ENCODE peak calls at places on chromosomes 3 and 15, in four cellular contexts. One of them, this sample, is unnamed.

GRCh38 chr3:123169492-123169929 is 32.2 kb upstream of the SEC22A start:
- DNase-seq in A549: peak
- DNase-seq in IMR-90: peak
- DNase-seq in GM23248: peak
- DNase-seq in this sample: no peak

GRCh38 chr15:100017140-100017539 is 283.9 kb upstream of the LYSMD4 start:
- DNase-seq in GM23248: no peak
- DNase-seq in IMR-90: no peak
- DNase-seq in A549: no peak
- DNase-seq in this sample: no peak

GRCh38 chr3:60573494-60573893 is 677.8 kb downstream of the FHIT start:
- DNase-seq in A549: no peak
- DNase-seq in IMR-90: peak
- DNase-seq in GM23248: peak
- DNase-seq in this sample: peak

GRCh38 chr3:52190294-52190841 is 7.6 kb upstream of the ALAS1 start:
- DNase-seq in A549: no peak
- DNase-seq in GM23248: peak
- DNase-seq in IMR-90: peak
- DNase-seq in this sample: no peak

GRCh38 chr3:29516164-29516563 is 235.3 kb downstream of the RBMS3 start:
- DNase-seq in IMR-90: no peak
- DNase-seq in GM23248: no peak
- DNase-seq in A549: no peak
- DNase-seq in this sample: no peak

GRCh38 chr3:99875925-99876781 is 58.5 kb downstream of the CMSS1 start:
- DNase-seq in A549: peak
- DNase-seq in IMR-90: peak
- DNase-seq in GM23248: peak
- DNase-seq in this sample: no peak

GRCh38 chr3:72887378-72887722 is 496 bp upstream of the GXYLT2 start:
- DNase-seq in IMR-90: no peak
- DNase-seq in GM23248: peak
- DNase-seq in A549: no peak
- DNase-seq in this sample: peak

GRCh38 chr3:42803800-42804112 is 534 bp downstream of the HIGD1A start:
- DNase-seq in A549: peak
- DNase-seq in GM23248: peak
- DNase-seq in IMR-90: no peak
- DNase-seq in this sample: no peak

GRCh38 chr15:34851751-34852150 is 56.4 kb upstream of the ACTC1 start:
- DNase-seq in IMR-90: no peak
- DNase-seq in GM23248: no peak
- DNase-seq in A549: no peak
- DNase-seq in this sample: no peak

GRCh38 chr3:50687127-50687751 is 12.5 kb downstream of the DOCK3 start:
- DNase-seq in GM23248: peak
- DNase-seq in IMR-90: no peak
- DNase-seq in A549: no peak
- DNase-seq in this sample: no peak

GRCh38 chr3:156948402-156949210 is 122.5 kb downstream of the LEKR1 start:
- DNase-seq in GM23248: no peak
- DNase-seq in A549: no peak
- DNase-seq in IMR-90: no peak
- DNase-seq in this sample: no peak

GRCh38 chr3:169430687-169431404 is 232.7 kb downstream of the MECOM start:
- DNase-seq in A549: peak
- DNase-seq in GM23248: no peak
- DNase-seq in IMR-90: peak
- DNase-seq in this sample: peak

GRCh38 chr3:24101676-24102168 is 156.6 kb downstream of the NR1D2 start:
- DNase-seq in A549: no peak
- DNase-seq in GM23248: peak
- DNase-seq in IMR-90: no peak
- DNase-seq in this sample: peak

GRCh38 chr3:20400686-20401085 is 214.7 kb upstream of the SGO1 start:
- DNase-seq in A549: no peak
- DNase-seq in IMR-90: no peak
- DNase-seq in GM23248: no peak
- DNase-seq in this sample: no peak

GRCh38 chr3:177331203-177331602 is 133.9 kb upstream of the TBL1XR1 start:
- DNase-seq in A549: no peak
- DNase-seq in IMR-90: no peak
- DNase-seq in GM23248: no peak
- DNase-seq in this sample: no peak

GRCh38 chr3:177332955-177333354 is 135.7 kb upstream of the TBL1XR1 start:
- DNase-seq in IMR-90: no peak
- DNase-seq in GM23248: no peak
- DNase-seq in A549: no peak
- DNase-seq in this sample: no peak

GRCh38 chr3:177335728-177336127 is 138.4 kb upstream of the TBL1XR1 start:
- DNase-seq in GM23248: peak
- DNase-seq in IMR-90: peak
- DNase-seq in A549: no peak
- DNase-seq in this sample: peak

GRCh38 chr3:177334803-177335202 is 137.5 kb upstream of the TBL1XR1 start:
- DNase-seq in IMR-90: no peak
- DNase-seq in A549: no peak
- DNase-seq in GM23248: no peak
- DNase-seq in this sample: no peak

GRCh38 chr3:177333535-177334495 is 136.5 kb upstream of the TBL1XR1 start:
- DNase-seq in A549: no peak
- DNase-seq in GM23248: no peak
- DNase-seq in IMR-90: no peak
- DNase-seq in this sample: no peak
- H3K4me2 ChIP-seq in A549: no peak
- H3K4me2 ChIP-seq in GM23248: no peak
- H3K4me2 ChIP-seq in IMR-90: no peak
- H3K4me2 ChIP-seq in this sample: no peak

GRCh38 chr15:96053039-96054021 is 277.2 kb upstream of the NR2F2 start:
- DNase-seq in IMR-90: no peak
- DNase-seq in A549: peak
- DNase-seq in GM23248: peak
- DNase-seq in this sample: peak

GRCh38 chr15:96054606-96055005 is 275.9 kb upstream of the NR2F2 start:
- DNase-seq in IMR-90: peak
- DNase-seq in GM23248: no peak
- DNase-seq in A549: no peak
- DNase-seq in this sample: no peak

GRCh38 chr15:96052572-96053038 is 277.9 kb upstream of the NR2F2 start:
- DNase-seq in IMR-90: no peak
- DNase-seq in GM23248: no peak
- DNase-seq in A549: no peak
- DNase-seq in this sample: no peak

GRCh38 chr15:96052154-96052553 is 278.3 kb upstream of the NR2F2 start:
- DNase-seq in GM23248: no peak
- DNase-seq in A549: no peak
- DNase-seq in IMR-90: no peak
- DNase-seq in this sample: no peak

DNA sequence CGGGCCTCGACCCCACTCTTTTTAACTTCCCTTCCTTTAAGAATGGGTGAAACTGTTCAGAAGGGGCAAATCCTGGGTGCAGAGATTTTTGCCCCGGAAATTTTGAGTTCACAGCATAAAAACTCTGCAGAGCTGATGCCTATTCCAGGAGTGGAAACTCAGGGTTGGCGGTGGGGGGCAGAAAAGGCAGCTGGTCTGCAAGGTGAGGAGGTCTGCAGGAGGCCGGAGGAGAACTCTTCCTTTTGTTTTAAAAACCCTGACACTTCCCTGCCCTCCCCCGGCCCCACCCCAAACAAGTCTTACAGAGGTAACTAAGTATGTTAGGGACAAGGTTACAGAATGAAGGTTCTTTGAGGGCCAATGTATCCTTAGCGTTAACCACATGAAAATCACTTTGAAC is 276.5 kb upstream of the NR2F2 start:
- DNase-seq in IMR-90: no peak
- DNase-seq in A549: no peak
- DNase-seq in GM23248: no peak
- DNase-seq in this sample: no peak
- H3K4me2 ChIP-seq in IMR-90: no peak
- H3K4me2 ChIP-seq in A549: peak
- H3K4me2 ChIP-seq in GM23248: no peak
- H3K4me2 ChIP-seq in this sample: peak

DNA sequence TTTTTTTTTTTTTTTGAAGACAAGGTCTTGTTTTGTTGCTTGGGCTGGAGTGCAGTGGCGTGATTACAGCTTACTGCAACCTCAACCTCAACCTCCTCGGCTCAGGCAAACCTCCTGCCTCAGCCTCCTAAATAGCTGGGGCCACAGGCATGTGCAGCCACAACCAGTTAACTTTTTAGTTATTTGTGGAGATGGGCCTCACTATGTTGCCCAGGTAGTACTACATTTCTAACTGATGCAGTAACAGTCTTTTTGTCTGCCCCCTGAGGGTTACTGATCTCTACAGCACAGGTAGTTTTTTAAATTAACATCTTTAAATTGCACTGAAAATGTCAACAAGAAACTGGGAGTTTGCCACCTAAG is 3.4 kb upstream of the LMLN start:
- DNase-seq in GM23248: no peak
- DNase-seq in A549: no peak
- DNase-seq in IMR-90: no peak
- DNase-seq in this sample: no peak
- H3K4me2 ChIP-seq in GM23248: no peak
- H3K4me2 ChIP-seq in A549: no peak
- H3K4me2 ChIP-seq in IMR-90: no peak
- H3K4me2 ChIP-seq in this sample: no peak

DNA sequence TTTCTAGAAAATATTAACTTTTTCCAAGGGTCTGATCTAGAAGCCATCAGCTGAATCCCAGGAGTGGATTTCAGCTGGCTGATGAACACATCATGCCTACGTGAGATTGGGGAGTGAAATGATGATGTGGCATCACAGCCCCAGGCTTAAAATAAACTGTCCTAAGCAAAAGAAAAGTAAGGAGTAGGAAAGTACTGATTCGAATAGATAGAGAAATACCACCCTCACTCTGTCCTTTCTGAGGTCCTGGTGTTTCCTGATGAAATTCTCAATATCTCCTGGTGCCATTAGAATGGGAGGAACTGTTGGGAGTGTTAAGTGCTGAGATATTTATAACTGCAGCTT is 376.8 kb upstream of the SEMA6D start:
- DNase-seq in IMR-90: peak
- DNase-seq in GM23248: peak
- DNase-seq in A549: no peak
- DNase-seq in this sample: no peak
- H3K4me2 ChIP-seq in IMR-90: no peak
- H3K4me2 ChIP-seq in GM23248: no peak
- H3K4me2 ChIP-seq in A549: no peak
- H3K4me2 ChIP-seq in this sample: no peak

GRCh38 chr3:58899953-58900298 is 149.9 kb downstream of the CFAP20DC start:
- DNase-seq in IMR-90: no peak
- DNase-seq in A549: no peak
- DNase-seq in GM23248: no peak
- DNase-seq in this sample: no peak

GRCh38 chr3:58898513-58898912 is 151.3 kb downstream of the CFAP20DC start:
- DNase-seq in A549: no peak
- DNase-seq in GM23248: no peak
- DNase-seq in IMR-90: no peak
- DNase-seq in this sample: no peak

GRCh38 chr3:58900372-58900771 is 149.5 kb downstream of the CFAP20DC start:
- DNase-seq in A549: no peak
- DNase-seq in IMR-90: no peak
- DNase-seq in GM23248: no peak
- DNase-seq in this sample: no peak

GRCh38 chr3:58899159-58899952 is 150.5 kb downstream of the CFAP20DC start:
- DNase-seq in A549: no peak
- DNase-seq in IMR-90: no peak
- DNase-seq in GM23248: peak
- DNase-seq in this sample: peak
- H3K4me2 ChIP-seq in A549: no peak
- H3K4me2 ChIP-seq in IMR-90: no peak
- H3K4me2 ChIP-seq in GM23248: no peak
- H3K4me2 ChIP-seq in this sample: no peak

GRCh38 chr3:47260605-47261004 is 22.0 kb downstream of the KIF9 start:
- DNase-seq in GM23248: no peak
- DNase-seq in A549: no peak
- DNase-seq in IMR-90: no peak
- DNase-seq in this sample: no peak
- H3K4me2 ChIP-seq in GM23248: no peak
- H3K4me2 ChIP-seq in A549: no peak
- H3K4me2 ChIP-seq in IMR-90: no peak
- H3K4me2 ChIP-seq in this sample: no peak

DNA sequence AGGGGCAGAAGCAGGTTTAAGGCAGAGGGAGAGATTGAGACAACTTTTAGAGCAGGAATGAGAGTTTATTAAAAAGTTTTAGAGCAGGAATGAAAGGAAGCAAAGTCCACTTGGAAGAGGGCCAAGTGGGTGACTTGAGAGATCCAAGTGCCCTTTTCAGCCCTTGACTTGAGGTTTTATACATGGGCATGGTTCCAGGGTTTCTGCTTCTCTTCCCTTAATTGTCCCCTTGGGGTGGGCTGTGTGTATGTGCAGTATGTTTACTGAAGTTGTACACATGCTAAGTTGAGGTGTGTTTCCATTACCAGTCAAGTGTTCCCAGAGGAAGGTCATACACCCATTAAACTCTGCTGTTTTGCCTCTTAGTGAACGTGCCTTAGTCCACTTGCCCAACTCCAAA is 41.0 kb downstream of the METTL6 start:
- DNase-seq in A549: no peak
- DNase-seq in GM23248: no peak
- DNase-seq in IMR-90: no peak
- DNase-seq in this sample: no peak
- H3K4me2 ChIP-seq in A549: no peak
- H3K4me2 ChIP-seq in GM23248: no peak
- H3K4me2 ChIP-seq in IMR-90: no peak
- H3K4me2 ChIP-seq in this sample: no peak

GRCh38 chr3:28224430-28224829 is 17.0 kb upstream of the CMC1 start:
- DNase-seq in GM23248: no peak
- DNase-seq in IMR-90: no peak
- DNase-seq in A549: no peak
- DNase-seq in this sample: no peak
- H3K4me2 ChIP-seq in GM23248: no peak
- H3K4me2 ChIP-seq in IMR-90: no peak
- H3K4me2 ChIP-seq in A549: no peak
- H3K4me2 ChIP-seq in this sample: no peak

GRCh38 chr3:38115645-38116427 is 21.1 kb downstream of the ACAA1 start:
- DNase-seq in GM23248: no peak
- DNase-seq in A549: no peak
- DNase-seq in IMR-90: no peak
- DNase-seq in this sample: no peak
- H3K4me2 ChIP-seq in GM23248: no peak
- H3K4me2 ChIP-seq in A549: no peak
- H3K4me2 ChIP-seq in IMR-90: no peak
- H3K4me2 ChIP-seq in this sample: no peak